ENCODE peak calls at places on chromosomes 1 and 21, in eight cellular contexts. I is colonic mucosa, A is lower lobe of right lung, C is neural progenitor cell, Y is fibroblast of villous mesenchyme, W is Caco-2, B is body of pancreas, T is A549. E is an unnamed sample.

GRCh38 chr1:160124709-160125478 is 9.3 kb downstream of the ATP1A2 start:
- DNase-seq in C (no peak), Y (peak), I (no peak), T (peak), B (no peak), W (peak), A (no peak), E (peak)

GRCh38 chr1:205276334-205277065 is 45.0 kb downstream of the NUAK2 start:
- DNase-seq in B (no peak), W (no peak), I (no peak), C (no peak), A (no peak), T (no peak), Y (no peak), E (no peak)

GRCh38 chr1:227897704-227898438 is 49.9 kb downstream of the WNT9A start:
- DNase-seq in A (peak), Y (no peak), B (peak), T (no peak), I (no peak), W (no peak), C (no peak), E (no peak)

GRCh38 chr1:215669806-215670485 is 102.8 kb downstream of the KCTD3 start:
- DNase-seq in B (no peak), Y (no peak), C (no peak), I (no peak), W (no peak), T (no peak), A (no peak), E (peak)

GRCh38 chr1:32448773-32449456 is 16.0 kb upstream of the ZBTB8B start:
- DNase-seq in I (no peak), Y (peak), C (peak), W (peak), T (peak), A (no peak), B (no peak), E (no peak)

GRCh38 chr1:183043872-183044859 is 20.9 kb downstream of the LAMC1 start:
- DNase-seq in T (peak), A (no peak), I (no peak), B (no peak), C (no peak), Y (peak), W (no peak), E (peak)

GRCh38 chr1:157131281-157131680 is 6.9 kb downstream of the ETV3 start:
- DNase-seq in W (no peak), I (no peak), Y (no peak), A (no peak), B (no peak), T (no peak), C (no peak), E (no peak)

GRCh38 chr1:94955767-94956632 is 29.1 kb upstream of the CNN3 start:
- DNase-seq in B (no peak), C (no peak), A (no peak), T (no peak), I (peak), W (peak), Y (peak), E (peak)

GRCh38 chr1:193462629-193463320 is 276.4 kb upstream of the B3GALT2 start:
- DNase-seq in W (peak), C (peak), T (no peak), B (no peak), Y (peak), I (no peak), A (no peak), E (no peak)

GRCh38 chr1:218573871-218574270 is 228.7 kb downstream of the TGFB2 start:
- DNase-seq in T (no peak), C (no peak), B (no peak), W (no peak), I (no peak), Y (peak), A (no peak), E (no peak)

GRCh38 chr1:3501856-3502665 is 47.6 kb downstream of the ARHGEF16 start:
- DNase-seq in A (peak), Y (peak), W (peak), T (peak), I (peak), B (peak), C (peak), E (no peak)

GRCh38 chr1:156359973-156360372 is 9.0 kb upstream of the RHBG start:
- DNase-seq in B (no peak), I (no peak), T (peak), W (no peak), A (no peak), Y (peak), C (peak), E (peak)

GRCh38 chr1:204637985-204638356 is 47.6 kb downstream of the LRRN2 start:
- DNase-seq in A (no peak), Y (peak), T (no peak), W (no peak), C (peak), B (no peak), I (peak), E (peak)

GRCh38 chr1:7670334-7671145 is 100.6 kb upstream of the VAMP3 start:
- DNase-seq in Y (no peak), A (no peak), C (peak), B (no peak), W (no peak), T (no peak), I (no peak), E (no peak)

GRCh38 chr1:9410737-9411297 is 118.1 kb downstream of the SPSB1 start:
- DNase-seq in A (no peak), B (no peak), W (no peak), C (peak), Y (peak), I (no peak), T (peak), E (peak)

GRCh38 chr21:9837946-9838801 is 683.2 kb upstream of the TPTE start:
- DNase-seq in C (no peak), B (no peak), Y (no peak), A (peak), T (no peak), W (no peak), I (no peak), E (no peak)

GRCh38 chr1:19869929-19870328 is 12.3 kb upstream of the OTUD3 start:
- DNase-seq in I (no peak), T (no peak), A (no peak), Y (peak), C (no peak), W (no peak), B (no peak), E (peak)

GRCh38 chr21:42711667-42712066 is 58.2 kb downstream of the PDE9A start:
- DNase-seq in T (no peak), Y (no peak), I (no peak), A (no peak), C (peak), B (no peak), W (no peak), E (no peak)

GRCh38 chr1:97092824-97093223 is 371.2 kb downstream of the PTBP2 start:
- DNase-seq in Y (no peak), W (no peak), T (no peak), A (no peak), I (no peak), B (no peak), C (no peak), E (no peak)

GRCh38 chr1:160277987-160278386 is 6.9 kb downstream of the PEX19 start:
- DNase-seq in T (no peak), W (no peak), C (no peak), B (no peak), A (no peak), I (no peak), Y (no peak), E (no peak)

GRCh38 chr21:18249542-18250152 is 5.0 kb downstream of the CHODL start:
- DNase-seq in W (peak), B (no peak), C (peak), A (no peak), T (no peak), I (no peak), Y (no peak), E (no peak)

GRCh38 chr1:47935856-47936255 is 61.3 kb downstream of the TRABD2B start:
- DNase-seq in T (no peak), W (no peak), B (no peak), A (no peak), Y (no peak), C (no peak), I (no peak), E (no peak)

GRCh38 chr1:47932744-47933143 is 64.4 kb downstream of the TRABD2B start:
- DNase-seq in C (no peak), B (no peak), W (no peak), A (no peak), Y (no peak), I (no peak), T (no peak), E (no peak)

GRCh38 chr1:47934243-47934805 is 62.9 kb downstream of the TRABD2B start:
- DNase-seq in W (no peak), C (peak), T (no peak), B (peak), Y (peak), I (peak), A (no peak), E (peak)

GRCh38 chr1:47936916-47937551 is 60.2 kb downstream of the TRABD2B start:
- DNase-seq in C (no peak), B (no peak), W (no peak), T (no peak), I (no peak), A (no peak), Y (no peak), E (no peak)

GRCh38 chr1:47935163-47935562 is 62.0 kb downstream of the TRABD2B start:
- DNase-seq in A (no peak), B (no peak), C (no peak), I (no peak), Y (peak), T (no peak), W (no peak), E (peak)
- H3K4me3 ChIP-seq in A (no peak), B (no peak), C (no peak), I (no peak), Y (no peak), T (no peak), W (no peak), E (no peak)

DNA sequence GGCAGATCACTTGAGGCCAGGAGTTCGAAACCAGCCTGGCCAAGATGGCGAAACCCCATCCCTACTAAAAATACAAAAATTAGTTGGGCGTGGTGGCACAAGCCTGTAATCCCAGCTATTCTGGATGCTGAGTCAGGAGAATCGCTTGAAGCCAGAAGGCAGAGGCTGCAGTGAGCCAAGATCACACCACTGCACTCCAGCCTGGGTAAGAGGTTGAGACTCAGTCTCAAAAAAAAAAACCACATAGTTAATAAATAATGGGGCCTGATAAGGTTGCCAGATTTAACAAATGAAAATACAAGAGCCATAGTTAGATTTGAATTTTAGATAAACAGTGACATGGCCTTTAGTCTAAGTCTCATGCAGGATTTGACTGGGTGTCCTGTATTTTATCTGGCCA is 175.7 kb downstream of the ZZZ3 start:
- DNase-seq in A (no peak), Y (no peak), T (no peak), C (no peak), W (no peak), I (no peak), B (no peak), E (no peak)
- TF ChIP-seq CTCF in A (no peak), Y (no peak), T (no peak), C (no peak), W (no peak), I (no peak), B (no peak), E (no peak)

GRCh38 chr1:67750690-67751052 is 65.7 kb downstream of the GADD45A start:
- DNase-seq in A (no peak), C (no peak), I (no peak), Y (no peak), T (no peak), W (no peak), B (no peak), E (no peak)
- H3K4me3 ChIP-seq in A (no peak), C (no peak), I (no peak), Y (no peak), T (peak), W (no peak), B (no peak), E (no peak)

GRCh38 chr21:39430016-39430415 is 15.6 kb downstream of the LCA5L start:
- DNase-seq in I (no peak), W (no peak), T (no peak), B (no peak), A (no peak), Y (no peak), C (peak), E (no peak)

GRCh38 chr21:39434950-39435349 is 10.6 kb downstream of the LCA5L start:
- DNase-seq in I (no peak), C (no peak), T (no peak), B (no peak), A (no peak), Y (peak), W (no peak), E (peak)

GRCh38 chr21:39429445-39429844 is 16.1 kb downstream of the LCA5L start:
- DNase-seq in I (no peak), T (no peak), B (no peak), Y (no peak), W (no peak), A (no peak), C (no peak), E (no peak)

GRCh38 chr21:39430457-39430856 is 15.1 kb downstream of the LCA5L start:
- DNase-seq in T (no peak), W (no peak), C (peak), B (no peak), Y (no peak), A (no peak), I (no peak), E (peak)

DNA sequence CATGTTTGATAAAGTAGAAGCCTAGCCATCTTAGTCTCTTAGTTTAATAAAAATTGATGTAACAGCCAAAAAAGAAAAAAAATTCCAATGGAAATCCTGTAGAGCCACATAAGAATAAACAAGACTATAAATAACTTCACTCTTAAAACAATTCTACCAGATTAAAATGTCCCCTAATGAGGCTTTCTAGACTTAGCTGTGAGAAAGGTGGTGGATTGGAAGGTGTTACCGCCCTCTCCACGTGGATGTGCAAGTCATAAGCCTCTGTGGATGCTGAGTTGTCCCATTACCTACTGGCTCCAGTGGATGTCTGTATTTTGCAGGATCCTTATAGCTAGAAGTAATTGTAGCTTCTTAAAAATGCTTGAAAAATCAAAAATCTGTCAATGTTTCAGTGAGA is 14.6 kb downstream of the LCA5L start:
- DNase-seq in T (no peak), I (no peak), A (no peak), C (no peak), W (no peak), B (no peak), Y (no peak), E (no peak)
- TF ChIP-seq CTCF in T (no peak), I (no peak), A (no peak), C (no peak), W (no peak), B (no peak), Y (no peak), E (no peak)

DNA sequence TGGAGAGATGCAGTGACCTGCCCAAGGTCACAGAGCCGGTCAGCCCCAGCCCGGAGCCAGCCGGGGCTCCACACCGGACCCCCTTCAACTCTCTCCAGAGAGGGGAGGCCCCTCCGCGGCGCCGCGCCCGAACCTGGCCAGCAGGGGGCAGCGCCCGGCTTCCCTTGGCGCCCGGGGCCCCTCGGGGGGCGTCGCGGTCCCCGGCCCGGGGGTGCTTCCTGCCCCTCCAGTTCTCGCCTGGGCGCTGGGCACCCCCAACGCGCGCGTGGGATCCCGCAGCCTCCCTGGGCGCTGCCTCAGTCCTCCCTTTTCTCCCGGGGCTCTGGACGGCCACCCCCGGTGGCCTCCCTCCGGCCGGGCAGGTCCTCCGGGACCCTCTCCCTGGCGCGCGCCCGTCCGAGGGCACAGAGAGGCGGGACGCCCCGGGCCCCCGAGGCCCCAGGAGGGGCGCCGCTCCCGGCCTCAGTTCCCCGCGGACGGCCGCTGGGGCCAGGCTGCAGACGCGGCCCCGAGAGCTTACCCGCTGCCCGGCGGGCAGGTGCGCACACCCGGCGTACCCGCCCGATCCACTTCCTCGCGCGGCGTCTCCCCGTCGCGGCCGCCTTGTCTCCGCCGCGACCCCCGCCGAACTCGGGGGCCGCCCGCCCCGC is 406 bp downstream of the HTR1D start:
- DNase-seq in C (peak), W (peak), T (no peak), Y (no peak), A (no peak), I (peak), B (no peak), E (no peak)
- H3K4me3 ChIP-seq in C (peak), W (peak), T (peak), Y (peak), A (peak), I (peak), B (peak), E (no peak)